ENCODE peak calls at places on chromosomes 7 and 10, in five cellular contexts. M, P, S, E and K are unnamed samples.

GRCh38 chr7:135855836-135856235 is 107.2 kb upstream of the FAM180A start:
- DNase-seq in M (peak; percentile 30), P (no peak), S (peak; percentile 75), E (no peak), K (no peak)

GRCh38 chr10:24951201-24952145 is 933 bp downstream of the PRTFDC1 start:
- DNase-seq in M (peak; percentile 90), P (no peak), S (peak; percentile 34), E (no peak), K (no peak)

GRCh38 chr7:22913116-22913515 is 90.5 kb upstream of the TOMM7 start:
- DNase-seq in M (no peak), P (no peak), S (no peak), E (no peak), K (no peak)

GRCh38 chr7:151408839-151409554 is 841 bp downstream of the WDR86 start:
- DNase-seq in M (no peak), P (no peak), S (peak; percentile 14), E (no peak), K (no peak)

GRCh38 chr10:84429926-84430520 is 101.6 kb downstream of the CCSER2 start:
- DNase-seq in M (peak; percentile 81), P (no peak), S (peak; percentile 41), E (no peak), K (no peak)

GRCh38 chr10:48455055-48455391 is 148.5 kb downstream of the MAPK8 start:
- DNase-seq in M (no peak), P (no peak), S (no peak), E (no peak), K (no peak)

GRCh38 chr7:84603545-84603944 is 409.0 kb upstream of the SEMA3A start:
- DNase-seq in M (no peak), P (no peak), S (no peak), E (no peak), K (no peak)

GRCh38 chr7:42485171-42485838 is 248.3 kb upstream of the GLI3 start:
- DNase-seq in M (no peak), P (no peak), S (no peak), E (no peak), K (no peak)

GRCh38 chr7:116380030-116380429 is 119.5 kb upstream of the CAV2 start:
- DNase-seq in M (no peak), P (no peak), S (peak; percentile 43), E (no peak), K (no peak)

GRCh38 chr10:44913312-44914079 is 2.4 kb downstream of the TMEM72 start:
- DNase-seq in M (peak; percentile 91), P (no peak), S (no peak), E (no peak), K (no peak)

GRCh38 chr10:90842710-90843109 is 15.1 kb downstream of the HTR7 start:
- DNase-seq in M (no peak), P (no peak), S (no peak), E (no peak), K (no peak)

GRCh38 chr7:92133133-92133736 is 1.0 kb downstream of the CYP51A1 start:
- DNase-seq in M (peak; percentile 41), P (no peak), S (peak; percentile 46), E (no peak), K (no peak)

GRCh38 chr10:70034252-70034651 is 18.4 kb upstream of the MACROH2A2 start:
- DNase-seq in M (no peak), P (no peak), S (no peak), E (no peak), K (no peak)

GRCh38 chr10:22618081-22618785 is 96.1 kb downstream of the PIP4K2A start:
- DNase-seq in M (no peak), P (no peak), S (peak; percentile 85), E (no peak), K (no peak)

GRCh38 chr7:52586704-52587103 is 448.7 kb upstream of the POM121L12 start:
- DNase-seq in M (no peak), P (no peak), S (peak; percentile 28), E (no peak), K (no peak)

GRCh38 chr10:45505336-45505735 is 131.3 kb downstream of the ALOX5 start:
- DNase-seq in M (no peak), P (no peak), S (no peak), E (no peak), K (no peak)

GRCh38 chr7:73984481-73985205 is 43.3 kb upstream of the ELN start:
- DNase-seq in M (no peak), P (no peak), S (no peak), E (no peak), K (no peak)

GRCh38 chr7:24836084-24836483 is 78.8 kb upstream of the GSDME start:
- DNase-seq in M (no peak), P (no peak), S (no peak), E (no peak), K (no peak)

DNA sequence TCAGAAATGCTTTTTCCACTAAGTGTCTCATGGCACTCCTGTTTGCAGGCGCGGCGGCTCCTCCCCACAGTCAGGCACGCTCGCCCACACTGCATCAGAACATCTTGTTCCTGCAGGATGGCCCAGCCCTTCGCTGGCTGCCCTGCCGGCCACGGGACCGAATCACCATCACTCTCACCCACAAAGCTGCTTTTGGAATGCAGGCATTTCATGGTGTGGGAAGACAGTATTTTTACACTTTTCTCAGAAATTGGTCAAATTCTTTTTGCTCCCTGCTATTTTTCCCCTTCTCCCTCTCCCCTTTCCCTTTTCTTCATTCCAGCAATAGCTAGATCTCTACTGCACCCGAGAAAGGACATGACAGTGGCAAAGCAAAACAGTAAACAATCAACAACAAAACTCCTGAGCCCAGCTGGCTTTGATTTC is 176.0 kb upstream of the TNS3 start:
- DNase-seq in M (no peak), P (peak; percentile 66), S (peak; percentile 92), E (peak; percentile 77), K (peak; percentile 94)
- TF ChIP-seq CTCF in M (no peak), P (no peak), S (no peak), E (no peak), K (no peak)

DNA sequence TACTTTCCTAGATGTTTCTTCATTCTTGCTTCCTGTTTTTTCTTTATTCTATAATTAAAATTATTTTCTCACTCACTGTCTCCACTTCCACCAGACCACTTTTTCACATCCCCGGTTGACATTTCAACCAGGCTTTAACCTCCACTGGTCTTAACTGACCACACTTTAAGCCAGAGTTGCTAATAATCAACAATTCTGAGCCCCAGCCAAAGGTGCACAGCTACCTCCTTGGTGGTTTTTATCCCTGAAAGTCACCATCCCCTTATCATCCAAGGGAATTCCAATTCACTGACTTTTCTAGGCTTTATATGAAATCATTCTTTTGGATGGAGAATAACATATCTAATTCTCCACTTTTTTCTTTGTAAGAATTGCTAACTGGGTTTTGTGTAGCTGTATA is 138.9 kb downstream of the FRMD4A start:
- DNase-seq in M (no peak), P (no peak), S (peak; percentile 60), E (no peak), K (no peak)
- H3K36me3 ChIP-seq in M (no peaks in the 10 kb centered on the region), P (no peaks in the 10 kb centered on the region), S (no peaks in the 10 kb centered on the region), E (no peaks in the 10 kb centered on the region), K (no peaks in the 10 kb centered on the region)

DNA sequence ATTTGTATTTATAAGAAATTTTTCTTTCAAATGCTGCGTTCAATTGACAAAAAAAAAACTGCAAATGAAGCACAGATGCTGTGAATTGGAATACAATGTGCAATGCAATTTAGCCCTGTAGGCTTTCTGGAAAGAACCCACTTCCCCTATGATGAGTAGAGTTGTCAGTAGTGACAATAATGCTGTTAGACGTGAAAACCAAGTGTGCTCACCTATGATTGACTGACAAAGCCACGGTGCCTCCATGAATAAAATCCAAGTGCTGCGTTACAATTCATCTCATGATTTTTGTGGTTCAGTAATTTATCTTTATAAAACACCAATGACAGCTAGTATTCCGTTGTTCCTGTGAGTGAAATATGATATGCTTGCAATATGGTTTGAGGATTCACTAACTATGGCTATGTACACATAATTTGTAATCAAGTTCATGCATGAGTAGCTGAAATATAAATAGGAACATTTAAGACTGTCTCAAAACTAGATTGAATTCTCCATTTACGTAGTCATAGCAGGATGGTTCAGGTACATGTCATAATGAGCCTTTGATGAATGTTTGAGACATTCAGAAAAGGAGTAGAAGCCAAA is 1160.3 kb downstream of the CNTNAP2 start:
- DNase-seq in M (no peak), P (no peak), S (no peak), E (no peak), K (no peak)
- H3K27ac ChIP-seq in M (no peak overlapping the region), P (no peak overlapping the region), S (no peak overlapping the region), E (no peak overlapping the region), K (no peak overlapping the region)

DNA sequence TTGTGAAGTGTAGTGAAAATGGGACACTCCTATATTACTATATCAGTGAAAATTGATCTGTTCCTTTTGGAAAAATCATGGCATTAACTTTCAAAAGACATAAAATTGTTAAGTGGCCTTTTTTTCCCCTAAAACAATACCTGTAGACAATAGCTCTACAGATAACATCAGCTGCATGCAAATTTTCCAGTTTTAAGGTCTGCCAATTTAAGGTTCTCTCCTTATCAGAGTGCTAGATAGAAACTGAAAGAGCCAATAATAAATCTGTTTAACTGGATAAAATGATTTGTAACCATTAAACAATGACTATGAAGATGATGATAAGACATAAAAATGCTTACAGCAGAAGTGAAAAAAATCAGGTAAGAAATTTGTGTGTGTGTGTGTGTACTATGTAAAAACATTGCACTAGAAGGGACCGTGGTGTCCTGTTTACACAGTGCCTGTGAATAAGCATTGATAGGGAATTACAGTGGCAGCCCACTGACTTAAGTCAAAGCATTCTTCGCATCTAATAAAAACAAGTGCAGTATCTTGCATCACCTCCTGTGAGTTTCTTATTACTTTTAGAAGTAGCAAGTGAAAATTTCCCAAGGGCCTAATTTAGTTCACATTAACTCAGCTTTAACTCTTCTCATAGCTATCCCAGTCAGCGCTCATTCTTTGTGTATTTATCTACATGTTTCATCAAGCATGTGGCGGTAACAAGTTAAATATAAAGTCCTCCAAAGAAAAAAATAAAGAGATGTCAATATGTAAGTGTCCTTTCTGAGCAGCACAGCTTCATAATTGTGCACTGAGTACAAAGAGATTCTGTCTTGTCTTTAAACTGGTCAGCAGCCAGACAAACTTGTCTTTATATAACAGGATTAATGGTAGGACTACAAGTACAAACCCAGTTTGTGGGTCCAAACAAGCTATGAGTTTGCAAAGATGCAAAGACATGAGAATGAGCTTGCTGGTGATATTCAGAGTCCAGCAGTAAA is 261.9 kb downstream of the ARL4A start:
- DNase-seq in M (no peak), P (no peak), S (peak; percentile 35), E (no peak), K (no peak)
- TF ChIP-seq CTCF in M (no peak), P (no peak), S (no peak), E (no peak), K (no peak)

GRCh38 chr7:37516610-37517108 is 68.0 kb upstream of the ELMO1 start:
- DNase-seq in M (no peak), P (no peak), S (no peak), E (no peak), K (no peak)

GRCh38 chr7:37508063-37508462 is 59.4 kb upstream of the ELMO1 start:
- DNase-seq in M (no peak), P (no peak), S (no peak), E (no peak), K (no peak)

GRCh38 chr7:37514520-37514919 is 65.9 kb upstream of the ELMO1 start:
- DNase-seq in M (no peak), P (no peak), S (no peak), E (no peak), K (no peak)

GRCh38 chr7:37510043-37510634 is 61.5 kb upstream of the ELMO1 start:
- DNase-seq in M (peak; percentile 34), P (no peak), S (no peak), E (no peak), K (no peak)

GRCh38 chr7:37511852-37512377 is 63.3 kb upstream of the ELMO1 start:
- DNase-seq in M (no peak), P (no peak), S (no peak), E (no peak), K (no peak)
- H3K36me3 ChIP-seq in M (no peaks in the 10 kb centered on the region), P (no peaks in the 10 kb centered on the region), S (no peaks in the 10 kb centered on the region), E (no peaks in the 10 kb centered on the region), K (no peaks in the 10 kb centered on the region)